ENCODE peak calls at places on chromosomes 12 and 14, in ten cellular contexts. C is effector memory CD8-positive, alpha-beta T cell; F is immature natural killer cell; U is fibroblast of villous mesenchyme; O is T-helper 17 cell; M is Daoy; K is cardiac fibroblast; X is GM13976; B is Kasumi-1; E is left lobe of liver. V is an unnamed sample.

GRCh38 chr12:102429755-102430154 is 50.6 kb downstream of the IGF1 start:
- DNase-seq in M (no peak), C (no peak), F (no peak), O (no peak), X (no peak), B (no peak), U (no peak), K (no peak), E (no peak), V (no peak)

GRCh38 chr12:113005759-113006158 is 27.4 kb downstream of the OAS2 start:
- DNase-seq in X (no peak), B (peak), K (peak), U (peak), E (no peak), C (no peak), F (no peak), M (peak), O (no peak), V (peak)

GRCh38 chr12:19744760-19745218 is 305.5 kb downstream of the AEBP2 start:
- DNase-seq in B (no peak), M (peak), U (peak), K (peak), F (no peak), C (no peak), E (no peak), X (no peak), O (no peak), V (peak)

GRCh38 chr14:29773990-29774389 is 153.7 kb downstream of the PRKD1 start:
- DNase-seq in U (no peak), F (no peak), X (no peak), O (no peak), C (no peak), M (no peak), E (no peak), K (no peak), B (no peak), V (no peak)

GRCh38 chr14:102949062-102949800 is 26.8 kb downstream of the AMN start:
- DNase-seq in M (no peak), O (no peak), B (peak), K (no peak), C (no peak), X (peak), F (peak), U (no peak), E (no peak), V (no peak)

GRCh38 chr12:57964421-57964820 is 23.1 kb downstream of the ATP23 start:
- DNase-seq in C (no peak), K (no peak), B (no peak), E (no peak), U (no peak), M (no peak), F (no peak), O (no peak), X (no peak), V (no peak)

GRCh38 chr12:126967152-126967551 is 1299.8 kb upstream of the TMEM132C start:
- DNase-seq in E (no peak), X (no peak), K (no peak), M (no peak), B (no peak), O (no peak), U (no peak), F (no peak), C (no peak), V (no peak)

GRCh38 chr12:2970744-2971143 is 11.5 kb downstream of the TEAD4 start:
- DNase-seq in X (no peak), M (no peak), F (no peak), B (no peak), E (no peak), O (no peak), K (peak), U (peak), C (no peak), V (no peak)

GRCh38 chr14:48398675-48399282 is 723.4 kb upstream of the MDGA2 start:
- DNase-seq in O (no peak), B (peak), M (peak), K (peak), F (no peak), C (no peak), E (no peak), X (peak), U (peak), V (peak)

GRCh38 chr12:2498961-2499500 is 295.7 kb upstream of the FKBP4 start:
- DNase-seq in K (no peak), U (no peak), B (no peak), E (no peak), X (no peak), F (peak), O (no peak), M (no peak), C (no peak), V (no peak)

GRCh38 chr12:107670999-107671643 is 14.5 kb upstream of the PWP1 start:
- DNase-seq in F (no peak), X (peak), O (no peak), U (peak), K (peak), C (no peak), E (peak), B (no peak), M (peak), V (no peak)

GRCh38 chr12:55707841-55708694 is at the start of gene ITGA7:
- DNase-seq in K (no peak), C (no peak), O (peak), E (peak), M (peak), X (peak), U (no peak), F (peak), B (no peak), V (no peak)

GRCh38 chr12:2641209-2641608 is 153.6 kb upstream of the FKBP4 start:
- DNase-seq in K (peak), B (no peak), C (no peak), M (peak), U (no peak), E (no peak), F (no peak), O (no peak), X (no peak), V (peak)

GRCh38 chr12:25496098-25496587 is 56.9 kb downstream of the LMNTD1 start:
- DNase-seq in C (no peak), F (peak), E (no peak), B (no peak), K (peak), U (peak), X (no peak), O (no peak), M (peak), V (no peak)

GRCh38 chr14:69351385-69351784 is 46.7 kb downstream of the ERH start:
- DNase-seq in M (no peak), K (no peak), F (no peak), B (peak), E (no peak), C (no peak), O (no peak), U (no peak), X (no peak), V (no peak)

GRCh38 chr12:19482551-19483109 is 43.3 kb downstream of the AEBP2 start:
- DNase-seq in O (peak), X (peak), K (peak), F (no peak), U (peak), B (peak), E (no peak), C (peak), M (no peak), V (no peak)

GRCh38 chr14:96176811-96177211 is 27.8 kb upstream of the BDKRB2 start:
- DNase-seq in X (no peak), C (no peak), B (no peak), E (no peak), O (no peak), K (peak), U (peak), M (peak), F (no peak), V (peak)

GRCh38 chr12:81080431-81080983 is 2.6 kb downstream of the ACSS3 start:
- DNase-seq in E (no peak), B (no peak), M (no peak), C (no peak), O (no peak), X (no peak), K (peak), U (peak), F (no peak), V (peak)

V was measured in H4.